ENCODE peak calls at places on chromosome 11, in five cellular contexts. I, B, J, M and N are unnamed samples.

GRCh38 chr11:47672283-47672730 is 29.9 kb upstream of the MTCH2 start:
- DNase-seq in I (peak), B (no peak), J (no peak), M (no peak), N (peak)

GRCh38 chr11:123546515-123546914 is 107.9 kb downstream of the SCN3B start:
- DNase-seq in I (peak), B (peak), J (no peak), M (peak), N (no peak)

GRCh38 chr11:31825453-31826391 is 14.6 kb upstream of the PAX6 start:
- DNase-seq in I (no peak), B (no peak), J (no peak), M (no peak), N (no peak)

GRCh38 chr11:78127408-78127807 is 12.0 kb downstream of the ALG8 start:
- DNase-seq in I (no peak), B (no peak), J (no peak), M (no peak), N (no peak)

GRCh38 chr11:47004595-47005033 is 68.1 kb downstream of the CSTPP1 start:
- DNase-seq in I (peak), B (peak), J (peak), M (peak), N (peak)

GRCh38 chr11:45275823-45276222 is 10.3 kb downstream of the SYT13 start:
- DNase-seq in I (no peak), B (peak), J (no peak), M (no peak), N (no peak)

GRCh38 chr11:47399860-47400812 is 8.3 kb upstream of the SLC39A13 start:
- DNase-seq in I (no peak), B (no peak), J (no peak), M (no peak), N (no peak)

GRCh38 chr11:70543611-70544010 is 145.3 kb downstream of the CTTN start:
- DNase-seq in I (no peak), B (no peak), J (no peak), M (no peak), N (no peak)

GRCh38 chr11:97656356-97656755 is 1266.5 kb downstream of the JRKL start:
- DNase-seq in I (no peak), B (no peak), J (no peak), M (no peak), N (no peak)

GRCh38 chr11:96222102-96222501 is 120.9 kb downstream of the MAML2 start:
- DNase-seq in I (no peak), B (no peak), J (no peak), M (no peak), N (no peak)

GRCh38 chr11:65987336-65987735 is 14.6 kb downstream of the EIF1AD start:
- DNase-seq in I (no peak), B (no peak), J (no peak), M (no peak), N (no peak)

GRCh38 chr11:20369816-20370215 is 6.3 kb downstream of the HTATIP2 start:
- DNase-seq in I (no peak), B (no peak), J (no peak), M (no peak), N (no peak)

GRCh38 chr11:73402834-73403185 is 26.6 kb downstream of the RELT start:
- DNase-seq in I (no peak), B (no peak), J (no peak), M (peak), N (peak)

GRCh38 chr11:131626761-131627160 is 256.3 kb downstream of the NTM start:
- DNase-seq in I (no peak), B (no peak), J (no peak), M (no peak), N (no peak)

GRCh38 chr11:114159802-114160588 is 100.5 kb downstream of the ZBTB16 start:
- DNase-seq in I (peak), B (peak), J (peak), M (peak), N (peak)

GRCh38 chr11:72250661-72251465 is 6.9 kb upstream of the PHOX2A start:
- DNase-seq in I (no peak), B (no peak), J (no peak), M (no peak), N (no peak)

GRCh38 chr11:986270-986951 is 50.1 kb downstream of the MUC6 start:
- DNase-seq in I (no peak), B (no peak), J (no peak), M (no peak), N (no peak)

GRCh38 chr11:128598755-128599154 is 11.4 kb upstream of the ETS1 start:
- DNase-seq in I (no peak), B (no peak), J (no peak), M (no peak), N (peak)

GRCh38 chr11:102343789-102344188 is 3.2 kb upstream of the BIRC2 start:
- DNase-seq in I (peak), B (peak), J (no peak), M (no peak), N (no peak)

GRCh38 chr11:39678996-39679395 is 1780.5 kb downstream of the LRRC4C start:
- DNase-seq in I (peak), B (no peak), J (no peak), M (peak), N (no peak)

GRCh38 chr11:129853508-129854228 is 38.0 kb downstream of the TMEM45B start:
- DNase-seq in I (peak), B (peak), J (no peak), M (no peak), N (peak)

GRCh38 chr11:11788067-11788710 is 53.6 kb upstream of the USP47 start:
- DNase-seq in I (no peak), B (no peak), J (no peak), M (no peak), N (no peak)

GRCh38 chr11:85406841-85407240 is 220.3 kb downstream of the DLG2 start:
- DNase-seq in I (no peak), B (no peak), J (no peak), M (no peak), N (no peak)

GRCh38 chr11:23590909-23591308 is 730.6 kb upstream of the CCDC179 start:
- DNase-seq in I (no peak), B (no peak), J (no peak), M (no peak), N (no peak)

GRCh38 chr11:35050596-35050995 is 88.4 kb upstream of the CD44 start:
- DNase-seq in I (no peak), B (no peak), J (no peak), M (no peak), N (peak)

GRCh38 chr11:76602431-76602861 is 68.1 kb downstream of the LRRC32 start:
- DNase-seq in I (no peak), B (peak), J (no peak), M (no peak), N (no peak)

GRCh38 chr11:134266841-134267251 is 9.3 kb upstream of the GLB1L3 start:
- DNase-seq in I (peak), B (peak), J (peak), M (peak), N (peak)

GRCh38 chr11:12889243-12889642 is 119.9 kb upstream of the RASSF10 start:
- DNase-seq in I (peak), B (peak), J (no peak), M (peak), N (peak)

GRCh38 chr11:59520741-59521140 is 9.4 kb downstream of the OR4D9 start:
- DNase-seq in I (no peak), B (peak), J (no peak), M (no peak), N (no peak)

GRCh38 chr11:28701760-28702449 is 593.7 kb downstream of the METTL15 start:
- DNase-seq in I (peak), B (no peak), J (no peak), M (peak), N (no peak)

GRCh38 chr11:84901986-84902385 is 725.2 kb downstream of the DLG2 start:
- DNase-seq in I (peak), B (no peak), J (peak), M (peak), N (peak)

GRCh38 chr11:57343825-57344224 is 5.7 kb downstream of the P2RX3 start:
- DNase-seq in I (no peak), B (no peak), J (no peak), M (no peak), N (no peak)

GRCh38 chr11:66814678-66815077 is 28.6 kb upstream of the RCE1 start:
- DNase-seq in I (no peak), B (no peak), J (no peak), M (no peak), N (no peak)

GRCh38 chr11:47204633-47204989 is 10.2 kb upstream of the DDB2 start:
- DNase-seq in I (peak), B (peak), J (peak), M (peak), N (peak)

GRCh38 chr11:838441-839279 is 3.7 kb downstream of the POLR2L start:
- DNase-seq in I (no peak), B (peak), J (no peak), M (no peak), N (peak)

GRCh38 chr11:134393638-134394037 is 18.4 kb downstream of the B3GAT1 start:
- DNase-seq in I (no peak), B (no peak), J (no peak), M (no peak), N (no peak)

GRCh38 chr11:27124514-27125264 is 84.1 kb downstream of the BBOX1 start:
- DNase-seq in I (no peak), B (peak), J (no peak), M (peak), N (peak)

GRCh38 chr11:78318321-78318720 is 99.3 kb downstream of the GAB2 start:
- DNase-seq in I (no peak), B (peak), J (no peak), M (no peak), N (no peak)

GRCh38 chr11:134944986-134945385 is 532.9 kb upstream of the B3GAT1 start:
- DNase-seq in I (no peak), B (no peak), J (no peak), M (no peak), N (no peak)

GRCh38 chr11:116446542-116446941 is 326.2 kb downstream of the BUD13 start:
- DNase-seq in I (no peak), B (no peak), J (no peak), M (no peak), N (no peak)

GRCh38 chr11:118923721-118924587 is 1.8 kb downstream of the BCL9L start:
- DNase-seq in I (no peak), B (no peak), J (no peak), M (no peak), N (no peak)
- TF ChIP-seq CTCF in I (no peak), B (no peak), J (no peak), M (no peak), N (no peak)

GRCh38 chr11:2289350-2289749 is 12.4 kb downstream of the C11orf21 start:
- DNase-seq in I (no peak), B (no peak), J (no peak), M (no peak), N (no peak)
- H3K4me3 ChIP-seq in I (no peak), B (no peak), J (no peak), M (no peak), N (no peak)

GRCh38 chr11:91219501-91219900 is 996.7 kb upstream of the CHORDC1 start:
- DNase-seq in I (peak), B (peak), J (no peak), M (peak), N (peak)

GRCh38 chr11:91220476-91221202 is 997.8 kb upstream of the CHORDC1 start:
- DNase-seq in I (peak), B (peak), J (no peak), M (peak), N (peak)
- TF ChIP-seq CTCF in I (no peak), B (no peak), J (no peak), M (no peak), N (no peak)

GRCh38 chr11:91792779-91793262 is 431.8 kb upstream of the FAT3 start:
- DNase-seq in I (no peak), B (no peak), J (no peak), M (no peak), N (no peak)

GRCh38 chr11:91790873-91791468 is 433.6 kb upstream of the FAT3 start:
- DNase-seq in I (no peak), B (no peak), J (no peak), M (no peak), N (no peak)

GRCh38 chr11:91795139-91795887 is 429.3 kb upstream of the FAT3 start:
- DNase-seq in I (peak), B (no peak), J (no peak), M (peak), N (peak)

GRCh38 chr11:91796999-91797398 is 427.6 kb upstream of the FAT3 start:
- DNase-seq in I (peak), B (no peak), J (no peak), M (no peak), N (no peak)

GRCh38 chr11:91794146-91794545 is 430.5 kb upstream of the FAT3 start:
- DNase-seq in I (no peak), B (no peak), J (no peak), M (no peak), N (no peak)
- H3K4me3 ChIP-seq in I (no peak), B (no peak), J (no peak), M (no peak), N (no peak)

DNA sequence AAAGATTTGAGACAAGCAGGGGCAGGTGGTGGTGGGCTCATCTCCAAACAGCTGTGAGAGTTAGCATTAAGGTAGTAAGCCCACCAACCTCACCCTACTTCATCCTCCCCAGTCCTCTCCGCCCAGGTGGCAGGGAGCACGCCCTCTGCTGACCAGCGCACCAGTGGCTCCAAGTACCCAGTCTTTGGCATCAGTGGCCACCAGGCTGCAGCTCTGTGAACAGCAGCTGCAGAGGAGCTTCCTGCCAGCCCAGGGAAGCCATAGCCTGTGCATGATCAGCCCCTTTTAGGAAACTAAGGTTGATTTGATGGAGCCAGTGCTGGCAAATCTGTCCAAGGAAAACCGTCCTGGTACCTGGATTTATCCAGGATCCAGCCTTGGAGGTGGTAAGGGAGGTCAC is 21.7 kb downstream of the CAVIN3 start:
- DNase-seq in I (peak), B (peak), J (no peak), M (no peak), N (peak)
- TF ChIP-seq CTCF in I (peak), B (peak), J (peak), M (peak), N (peak)

DNA sequence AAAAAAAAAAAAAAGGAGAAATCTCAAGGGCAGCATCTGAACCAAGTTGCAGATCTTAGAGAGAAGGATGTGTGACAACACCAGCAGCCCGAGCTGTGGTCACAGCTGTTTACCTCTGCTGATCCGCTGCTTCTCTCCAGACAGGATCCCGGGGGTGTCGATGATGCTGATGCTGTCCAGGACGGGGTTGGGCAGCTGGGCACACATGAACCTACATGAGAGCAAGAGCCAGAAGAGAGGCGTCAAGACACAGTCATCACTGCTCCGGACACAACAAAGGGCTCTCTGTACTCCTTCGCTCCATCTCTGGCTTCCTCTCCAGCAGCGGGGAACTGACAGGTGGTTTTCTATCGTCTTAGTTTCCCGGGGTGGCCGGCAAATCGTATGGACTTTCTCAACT is 4.1 kb downstream of the EHD1 start:
- DNase-seq in I (peak), B (no peak), J (no peak), M (peak), N (no peak)
- H3K4me3 ChIP-seq in I (no peak), B (no peak), J (peak), M (no peak), N (no peak)

DNA sequence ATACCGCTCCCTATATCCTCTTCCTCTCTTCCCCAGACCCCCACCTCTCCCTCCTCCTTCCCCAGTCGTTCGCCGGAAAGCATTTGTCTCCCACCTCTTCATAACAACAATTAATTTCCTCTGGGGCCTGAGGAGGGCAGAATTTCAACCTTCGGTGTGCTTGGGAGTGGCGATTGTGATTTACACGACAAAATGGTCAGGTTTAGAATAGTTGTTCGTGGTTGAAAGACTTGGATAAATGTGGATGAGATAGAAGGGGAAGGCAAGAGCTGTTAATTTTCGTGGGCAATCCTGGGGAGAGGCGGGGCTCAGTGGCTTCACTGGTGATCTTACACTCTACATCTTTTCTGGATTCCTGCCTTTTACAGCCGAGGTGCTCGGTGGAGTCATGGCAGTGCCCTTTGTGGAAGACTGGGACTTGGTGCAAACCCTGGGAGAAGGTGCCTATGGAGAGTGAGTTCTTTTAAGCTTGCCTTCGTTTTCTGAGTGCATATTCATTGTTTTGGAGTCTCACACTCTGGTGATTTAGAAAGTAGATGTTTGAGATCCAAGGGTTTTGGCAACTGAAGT is 1.5 kb downstream of the CHEK1 start:
- DNase-seq in I (no peak), B (no peak), J (no peak), M (no peak), N (no peak)
- TF ChIP-seq CTCF in I (peak), B (peak), J (peak), M (peak), N (peak)